ENCODE peak calls at places on chromosomes 16 and 17, in nine cellular contexts. U is HL-60; Y is AG04449; L is stimulated activated CD4-positive, alpha-beta T cell treated with anti-CD3 and anti-CD28 coated beads, Interleukin-4, amount 100 ng/mL, for 1 hour; G is NCI-H460; O is NCI-H1436; K is activated naive CD4-positive, alpha-beta T cell treated with anti-CD3 and anti-CD28 coated beads, Interleukin-2, amount 10 ng/mL, durations not matched to agents 7 days and 5 days; A is fibroblast of the conjunctiva; R is mucosa of gallbladder. F is an unnamed sample.

GRCh38 chr17:57256708-57257112 is 387 bp downstream of the MSI2 start:
- DNase-seq in Y (no peak), G (peak), R (no peak), L (peak), U (no peak), A (no peak), O (peak), K (peak), F (no peak)

GRCh38 chr17:49111934-49112333 is 20.6 kb upstream of the B4GALNT2 start:
- DNase-seq in Y (no peak), G (no peak), R (no peak), K (no peak), L (no peak), A (no peak), O (no peak), U (no peak), F (no peak)

GRCh38 chr17:5272313-5272712 is 9.8 kb upstream of the RABEP1 start:
- DNase-seq in O (no peak), R (no peak), A (no peak), G (no peak), L (peak), K (no peak), Y (no peak), U (no peak), F (no peak)

GRCh38 chr16:58056580-58056979 is 31.0 kb downstream of the MMP15 start:
- DNase-seq in Y (no peak), R (no peak), K (no peak), G (no peak), U (no peak), A (no peak), L (no peak), O (peak), F (no peak)

GRCh38 chr17:14198013-14198412 is 38.6 kb downstream of the CDRT15 start:
- DNase-seq in L (no peak), A (no peak), U (no peak), G (no peak), R (no peak), K (no peak), O (peak), Y (no peak), F (no peak)

GRCh38 chr16:83762141-83763024 is 45.4 kb upstream of the HSBP1 start:
- DNase-seq in O (no peak), K (no peak), G (no peak), A (no peak), L (no peak), Y (no peak), R (no peak), U (no peak), F (no peak)

GRCh38 chr17:32536736-32537646 is 50.2 kb downstream of the CDK5R1 start:
- DNase-seq in R (no peak), L (no peak), G (no peak), K (no peak), O (no peak), A (no peak), U (no peak), Y (peak), F (no peak)

GRCh38 chr16:25126820-25127232 is 15.3 kb downstream of the LCMT1 start:
- DNase-seq in A (peak), U (no peak), K (peak), O (peak), Y (peak), G (no peak), R (no peak), L (peak), F (no peak)